ENCODE peak calls at places on chromosomes 7 and 10, in ten cellular contexts. I is fibroblast of villous mesenchyme; X is fibroblast of pulmonary artery; E is upper lobe of right lung; M is H9; R is astrocyte of the spinal cord; S is cardiac muscle cell; F is hepatocyte; G is CD8-positive, alpha-beta T cell; K is A549. U is an unnamed sample.
A peak's percentile ranks its signal among the peaks of the same experiment; 100 is the strongest.

GRCh38 chr10:74543276-74543675 is 283.1 kb upstream of the KAT6B start:
- DNase-seq in I (peak; percentile 37), X (peak; percentile 20), E (no peak), M (no peak), R (no peak), S (no peak), F (no peak), G (no peak), K (no peak), U (no peak)

GRCh38 chr7:158494162-158494586 is 93.4 kb downstream of the PTPRN2 start:
- DNase-seq in I (no peak), X (no peak), E (no peak), M (no peak), R (no peak), S (no peak), F (no peak), G (no peak), K (no peak), U (peak; percentile 55)

GRCh38 chr7:134701272-134701671 is 54.6 kb downstream of the BPGM start:
- DNase-seq in I (peak; percentile 56), X (peak; percentile 68), E (no peak), M (no peak), R (no peak), S (no peak), F (no peak), G (peak; percentile 24), K (peak; percentile 58), U (peak; percentile 38)

GRCh38 chr7:67842571-67842970 is 845.9 kb downstream of the TYW1 start:
- DNase-seq in I (no peak), X (no peak), E (no peak), M (no peak), R (no peak), S (no peak), F (no peak), G (no peak), K (no peak), U (no peak)

GRCh38 chr10:102114861-102115618 is 5.1 kb downstream of the LDB1 start:
- DNase-seq in I (peak; percentile 78), X (peak; percentile 75), E (peak; percentile 94), M (peak; percentile 94), R (peak; percentile 83), S (peak; percentile 93), F (peak; percentile 95), G (peak; percentile 86), K (peak; percentile 76), U (peak; percentile 91)

GRCh38 chr7:5217851-5218331 is 27.9 kb downstream of the WIPI2 start:
- DNase-seq in I (no peak), X (no peak), E (peak; percentile 60), M (no peak), R (no peak), S (no peak), F (no peak), G (no peak), K (no peak), U (peak; percentile 57)

GRCh38 chr7:99505324-99505662 is 831 bp downstream of the ZKSCAN5 start:
- DNase-seq in I (peak; percentile 22), X (no peak), E (no peak), M (no peak), R (no peak), S (no peak), F (no peak), G (no peak), K (no peak), U (no peak)

GRCh38 chr10:112244197-112244596 is 39.0 kb upstream of the TECTB start:
- DNase-seq in I (no peak), X (no peak), E (no peak), M (no peak), R (no peak), S (no peak), F (no peak), G (no peak), K (no peak), U (no peak)

GRCh38 chr10:122323188-122323587 is 51.3 kb upstream of the PLEKHA1 start:
- DNase-seq in I (no peak), X (no peak), E (no peak), M (no peak), R (no peak), S (no peak), F (no peak), G (no peak), K (no peak), U (no peak)

GRCh38 chr10:95214793-95215192 is 20.8 kb downstream of the ACSM6 start:
- DNase-seq in I (peak; percentile 16), X (peak; percentile 33), E (no peak), M (no peak), R (peak; percentile 57), S (no peak), F (no peak), G (no peak), K (peak; percentile 23), U (no peak)

GRCh38 chr10:71597821-71598498 is 121.6 kb downstream of the C10orf105 start:
- DNase-seq in I (peak; percentile 27), X (peak; percentile 14), E (peak; percentile 72), M (no peak), R (no peak), S (no peak), F (no peak), G (no peak), K (no peak), U (peak; percentile 48)

GRCh38 chr7:83738436-83738835 is 89.5 kb upstream of the SEMA3E start:
- DNase-seq in I (no peak), X (no peak), E (no peak), M (no peak), R (no peak), S (no peak), F (no peak), G (no peak), K (no peak), U (no peak)

GRCh38 chr7:57867884-57868701 is 418.1 kb downstream of the ZNF716 start:
- DNase-seq in I (no peak), X (peak; percentile 2), E (no peak), M (no peak), R (no peak), S (no peak), F (no peak), G (no peak), K (no peak), U (peak; percentile 4)

GRCh38 chr10:108783897-108784296 is 1139.4 kb downstream of the XPNPEP1 start:
- DNase-seq in I (peak; percentile 43), X (peak; percentile 79), E (no peak), M (peak; percentile 58), R (peak; percentile 50), S (no peak), F (peak; percentile 58), G (no peak), K (peak; percentile 2), U (peak; percentile 6)

GRCh38 chr7:84123903-84124573 is 70.6 kb downstream of the SEMA3A start:
- DNase-seq in I (no peak), X (no peak), E (no peak), M (no peak), R (peak; percentile 50), S (peak; percentile 11), F (no peak), G (no peak), K (no peak), U (no peak)

GRCh38 chr10:22837771-22838170 is 90.1 kb upstream of the ARMC3 start:
- DNase-seq in I (no peak), X (no peak), E (no peak), M (no peak), R (no peak), S (no peak), F (no peak), G (no peak), K (no peak), U (no peak)

GRCh38 chr10:30747633-30748032 is 118.1 kb upstream of the LYZL2 start:
- DNase-seq in I (peak; percentile 71), X (peak; percentile 36), E (no peak), M (no peak), R (peak; percentile 51), S (no peak), F (peak; percentile 24), G (no peak), K (no peak), U (no peak)

GRCh38 chr10:106757521-106757920 is 407.0 kb downstream of the SORCS1 start:
- DNase-seq in I (no peak), X (no peak), E (no peak), M (no peak), R (no peak), S (no peak), F (no peak), G (no peak), K (no peak), U (no peak)

GRCh38 chr10:97708976-97709745 is 4.4 kb upstream of the MARVELD1 start:
- DNase-seq in I (peak; percentile 88), X (peak; percentile 87), E (no peak), M (peak; percentile 70), R (peak; percentile 80), S (peak; percentile 88), F (peak; percentile 80), G (peak; percentile 42), K (peak; percentile 57), U (no peak)
- TF ChIP-seq CTCF in I (peak; percentile 73), X (peak; percentile 78), E (peak; percentile 69), M (peak; percentile 81), R (peak; percentile 80), S (peak; percentile 80), F (peak; percentile 72), G (peak; percentile 63), K (peak; percentile 78), U (peak; percentile 46)

GRCh38 chr7:78473011-78473410 is 674.4 kb downstream of the PHTF2 start:
- DNase-seq in I (no peak), X (no peak), E (no peak), M (no peak), R (no peak), S (no peak), F (no peak), G (no peak), K (no peak), U (no peak)
- TF ChIP-seq CTCF in I (no peak), X (no peak), E (no peak), M (no peak), R (no peak), S (no peak), F (no peak), G (no peak), K (no peak), U (no peak)

DNA sequence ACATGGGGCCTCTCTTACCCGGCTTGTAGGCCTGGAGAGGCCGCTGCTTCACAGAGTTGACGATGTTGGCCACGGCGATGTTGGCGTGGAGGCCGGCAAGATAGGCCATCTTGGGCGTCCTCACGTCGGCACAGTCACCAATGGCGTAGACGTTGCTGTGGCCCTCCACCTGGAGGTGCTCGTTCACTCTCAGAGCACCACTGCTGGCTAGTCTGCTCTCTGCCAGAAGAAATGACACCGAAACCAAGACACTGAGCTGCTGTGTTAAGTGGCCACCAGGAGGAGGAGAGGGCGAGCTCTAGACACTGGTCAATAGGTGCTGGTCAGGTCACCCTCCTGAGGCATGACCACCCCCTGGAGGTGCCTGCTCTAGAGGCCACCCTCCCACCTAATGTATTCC is 17.7 kb downstream of the AIFM2 start:
- DNase-seq in I (no peak), X (no peak), E (no peak), M (peak; percentile 45), R (no peak), S (no peak), F (no peak), G (no peak), K (no peak), U (no peak)
- TF ChIP-seq CTCF in I (no peak), X (no peak), E (no peak), M (peak; percentile 35), R (no peak), S (no peak), F (no peak), G (no peak), K (no peak), U (no peak)

DNA sequence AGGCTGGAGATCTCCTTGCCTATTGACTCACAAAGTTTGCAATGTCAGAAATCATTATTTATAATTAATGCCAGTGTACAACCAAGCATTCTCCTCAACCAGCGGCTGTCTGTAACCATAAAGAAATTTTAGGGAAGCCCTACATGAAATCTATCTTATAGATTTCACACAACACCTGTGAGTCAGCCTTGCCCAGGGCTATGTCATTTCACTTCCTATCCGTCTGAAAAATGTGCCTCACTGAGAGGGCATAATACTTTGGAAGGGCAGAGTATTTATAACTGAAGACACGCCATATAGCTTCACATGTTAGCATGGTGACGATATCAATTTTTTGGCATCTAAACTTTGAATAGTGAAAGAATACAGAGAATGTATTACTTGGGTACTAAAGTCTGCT is 296.6 kb upstream of the ETV1 start:
- DNase-seq in I (no peak), X (no peak), E (no peak), M (no peak), R (no peak), S (no peak), F (no peak), G (no peak), K (no peak), U (no peak)
- TF ChIP-seq CTCF in I (no peak), X (no peak), E (no peak), M (no peak), R (no peak), S (no peak), F (no peak), G (no peak), K (no peak), U (no peak)